ENCODE peak calls at places on chromosomes 6 and 20, in six cellular contexts. M, T, Z, G, L and O are unnamed samples. For H3K4me1, the result is how much of the 10 kb centered on the place peaks cover.

GRCh38 chr6:164286021-164286420 is 871.5 kb downstream of the QKI start:
- ATAC-seq in Z (no peak), L (no peak), G (no peak), M (no peak), T (no peak), O (no peak)

GRCh38 chr6:52385074-52385473 is 23.1 kb downstream of the PAQR8 start:
- ATAC-seq in L (no peak), T (peak), Z (no peak), M (no peak), G (no peak), O (no peak)

GRCh38 chr20:5881714-5882113 is 68.6 kb downstream of the TRMT6 start:
- ATAC-seq in Z (no peak), L (no peak), T (peak), G (no peak), M (no peak), O (no peak)

GRCh38 chr6:38262041-38262440 is 377.7 kb downstream of the BTBD9 start:
- ATAC-seq in M (peak), G (peak), T (peak), Z (no peak), L (peak), O (no peak)

GRCh38 chr6:38933426-38933825 is 115.2 kb upstream of the GLP1R start:
- ATAC-seq in L (no peak), M (peak), Z (peak), G (peak), T (no peak), O (no peak)

GRCh38 chr20:34439168-34439567 is 76.1 kb downstream of the ITCH start:
- ATAC-seq in T (no peak), G (no peak), Z (no peak), L (no peak), M (no peak), O (no peak)

GRCh38 chr20:63327229-63327745 is 33.9 kb downstream of the CHRNA4 start:
- ATAC-seq in L (no peak), Z (no peak), G (no peak), T (peak), M (no peak), O (no peak)

GRCh38 chr6:12171735-12172134 is 118.4 kb upstream of the EDN1 start:
- ATAC-seq in Z (peak), G (no peak), L (no peak), T (no peak), M (no peak), O (no peak)

GRCh38 chr20:37558779-37559178 is 31.1 kb upstream of the BLCAP start:
- ATAC-seq in L (no peak), Z (no peak), G (no peak), M (no peak), T (no peak), O (no peak)

GRCh38 chr6:135170238-135170637 is 10.9 kb upstream of the MYB start:
- ATAC-seq in M (no peak), T (peak), Z (no peak), G (no peak), L (no peak), O (no peak)

GRCh38 chr6:30885481-30885998 is 1.2 kb downstream of the DDR1 start:
- ATAC-seq in Z (peak), T (peak), L (peak), G (peak), M (peak), O (no peak)

GRCh38 chr20:58514321-58515239 is 619 bp downstream of the APCDD1L start:
- ATAC-seq in T (no peak), L (peak), M (no peak), G (no peak), Z (no peak), O (no peak)

GRCh38 chr20:31604567-31605030 is 490 bp upstream of the ID1 start:
- ATAC-seq in M (peak), L (peak), G (no peak), Z (no peak), T (peak), O (peak)

DNA sequence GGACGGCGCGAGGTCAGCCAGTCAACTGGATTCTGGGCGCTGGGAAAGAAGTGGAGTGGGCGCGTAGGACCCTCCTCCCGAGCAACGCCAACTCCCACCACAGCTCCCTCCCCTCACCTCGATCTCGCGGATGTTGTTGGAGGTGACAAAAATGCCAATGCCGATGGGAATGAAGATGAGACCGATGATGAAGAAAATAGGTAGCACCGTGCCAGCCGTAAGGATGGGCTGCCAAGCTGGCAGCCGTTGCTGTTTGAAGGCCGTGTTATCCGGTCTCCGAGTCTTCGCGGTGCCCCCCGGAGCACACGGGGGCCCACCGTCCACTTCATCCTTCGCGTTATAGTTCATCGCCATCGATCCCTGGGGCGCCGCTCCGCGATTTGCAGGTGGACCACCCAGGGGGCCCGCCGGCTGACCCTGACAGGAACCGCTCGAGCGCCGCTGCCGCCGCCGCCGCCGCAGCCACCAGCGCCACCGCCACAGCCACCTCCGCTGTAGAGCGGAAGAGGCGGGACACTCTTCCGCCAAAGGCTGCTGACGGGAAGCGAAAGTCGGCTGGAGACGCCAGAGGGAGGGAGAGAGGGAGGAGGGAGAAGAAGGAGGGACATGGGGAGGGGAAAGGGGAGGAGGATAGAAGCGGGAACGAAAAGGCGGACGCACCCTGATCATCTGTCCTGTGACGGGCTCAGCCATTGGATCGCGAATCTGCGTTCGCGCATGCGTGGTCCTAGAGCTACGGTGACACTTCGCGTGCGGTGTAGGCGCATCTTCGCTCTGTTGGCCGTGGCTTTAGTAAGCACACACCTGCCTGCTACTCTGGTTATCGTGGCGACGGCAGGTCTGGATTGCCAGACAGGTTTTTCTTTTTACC is at the start of gene TMEM30A:
- ATAC-seq in M (peak), L (peak), Z (peak), G (peak), T (peak), O (peak)
- TF ChIP-seq EP300 in M (no peak), L (no peak), Z (peak), G (no peak), T (no peak), O (no peak)

DNA sequence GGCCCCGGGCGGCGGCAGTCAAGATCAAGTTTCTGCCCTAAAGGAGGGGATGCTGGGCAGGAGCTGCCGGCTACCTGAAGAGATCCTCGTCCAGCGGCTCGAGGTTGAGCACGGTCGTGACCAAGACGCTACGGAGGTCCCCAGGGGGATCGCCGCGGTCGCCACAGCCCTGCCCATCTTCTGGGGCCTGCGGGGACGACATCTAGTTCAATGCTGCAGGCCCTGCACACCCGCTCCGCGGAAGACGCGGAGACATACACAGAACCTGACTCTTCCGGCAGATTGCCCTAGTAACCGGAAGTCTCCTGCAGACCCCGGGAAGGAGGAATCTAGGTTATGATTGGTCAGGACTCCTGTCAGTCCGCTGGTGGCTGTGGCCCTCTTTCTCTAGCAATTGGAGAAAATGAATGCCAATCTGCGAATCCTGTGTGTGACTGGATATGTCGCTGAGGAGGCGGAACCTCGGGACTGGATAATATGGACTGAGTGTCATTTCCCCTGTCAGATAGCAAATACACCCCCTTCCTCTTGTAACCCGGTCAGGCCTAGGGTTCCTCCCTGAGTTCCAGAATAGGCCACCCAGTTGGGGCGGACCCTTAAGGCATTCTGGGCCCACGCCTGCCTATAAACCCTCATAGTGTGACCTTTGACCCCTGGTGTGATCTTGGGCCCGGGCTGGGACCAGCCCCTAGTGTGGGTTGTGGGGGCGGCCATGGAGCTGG is at the start of the genes ACOT8 and ZSWIM3:
- ATAC-seq in L (peak), M (peak), Z (peak), G (peak), T (peak), O (peak)
- TF ChIP-seq POLR2A in L (peak), M (peak), Z (peak), G (peak), T (peak), O (peak)

DNA sequence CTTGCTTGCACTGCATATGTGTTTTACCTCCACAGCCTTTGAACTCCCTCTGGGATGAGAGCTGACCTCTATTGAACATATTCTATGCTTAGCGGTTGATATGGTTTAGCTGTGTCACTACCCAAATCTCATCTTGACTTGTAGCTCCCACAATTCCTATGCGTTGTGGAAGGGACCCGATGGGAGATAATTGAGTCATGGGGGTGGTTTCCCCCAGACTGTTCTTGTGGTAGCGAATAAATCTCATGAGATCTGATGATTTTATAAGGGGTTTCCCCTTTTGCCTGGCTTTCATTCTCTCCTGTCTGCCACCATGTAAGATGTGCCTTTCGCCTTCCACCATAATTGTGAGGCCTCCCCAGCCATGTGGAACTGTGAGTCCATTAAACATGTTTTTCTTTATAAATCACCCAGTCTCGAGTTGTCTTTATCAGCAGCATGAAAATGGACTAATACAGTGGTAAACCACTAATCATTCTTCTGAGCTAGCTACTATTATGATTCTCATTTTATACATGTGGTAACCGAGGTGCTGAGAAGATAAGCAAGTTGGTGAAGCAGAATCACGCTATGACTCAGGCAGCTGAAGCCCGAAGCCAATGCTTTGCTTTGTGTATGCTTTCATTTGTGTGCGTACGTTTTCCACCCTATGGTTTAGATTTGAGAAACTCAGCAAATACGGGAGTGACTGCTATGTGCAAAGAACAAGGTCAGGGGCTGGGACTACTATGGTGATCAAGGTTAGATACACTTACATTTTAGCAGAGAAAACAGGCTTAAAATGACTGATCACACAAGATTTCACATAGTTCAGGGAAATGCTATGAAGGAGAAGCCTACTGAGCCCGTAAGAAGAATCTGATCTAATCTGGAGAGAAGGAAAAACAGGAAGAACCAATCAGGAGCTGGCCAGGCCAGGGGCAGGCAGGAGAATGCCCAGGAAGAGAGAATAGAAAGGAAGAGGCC is 363.5 kb downstream of the ESR1 start:
- ATAC-seq in Z (no peak), L (peak), G (peak), M (no peak), T (peak), O (no peak)
- H3K4me1 ChIP-seq in Z (under half), L (under half), G (under half), M (under half), T (under half), O (under half)

GRCh38 chr6:527989-528673 is 128.8 kb downstream of the HUS1B start:
- ATAC-seq in T (no peak), L (no peak), Z (no peak), M (no peak), G (no peak), O (no peak)
- TF ChIP-seq EP300 in T (no peak), L (no peak), Z (no peak), M (no peak), G (no peak), O (no peak)

GRCh38 chr20:41141153-41141815 is 3.9 kb downstream of the PLCG1 start:
- ATAC-seq in M (no peak), Z (no peak), G (peak), T (peak), L (no peak), O (no peak)
- TF ChIP-seq POLR2A in M (no peak), Z (no peak), G (no peak), T (no peak), L (no peak), O (no peak)

GRCh38 chr20:24786646-24787045 is 162.4 kb upstream of the CST7 start:
- ATAC-seq in Z (no peak), M (no peak), G (no peak), L (no peak), T (no peak), O (no peak)
- H3K4me1 ChIP-seq in Z (under half), M (under half), G (under half), L (under half), T (under half), O (under half)